ENCODE peak calls at places on chromosomes 4 and X, in eight cellular contexts. J is body of pancreas, P is tibial nerve, R is IMR-90, O is testis, T is heart left ventricle, X is esophagus muscularis mucosa, I is endothelial cell of umbilical vein. E is an unnamed sample.

GRCh38 chrX:153968754-153969124 is 2.9 kb downstream of the HCFC1 start:
- DNase-seq in J (no peak), P (no peak), R (no peak), O (no peak), T (no peak), X (no peak), I (no peak), E (no peak)

GRCh38 chrX:102155806-102156179 is at the start of gene BEX5:
- DNase-seq in J (peak), P (no peak), R (no peak), O (peak), T (peak), X (no peak), I (peak), E (peak)

GRCh38 chrX:129876734-129877395 is 29.1 kb upstream of the UTP14A start:
- DNase-seq in J (no peak), P (no peak), R (peak), O (no peak), T (no peak), X (no peak), I (peak), E (no peak)

GRCh38 chr4:144591401-144591800 is 54.6 kb upstream of the HHIP start:
- DNase-seq in J (no peak), P (no peak), R (peak), O (no peak), T (peak), X (no peak), I (peak), E (no peak)

GRCh38 chrX:13937370-13938052 is 92.2 kb downstream of the GEMIN8 start:
- DNase-seq in J (no peak), P (no peak), R (peak), O (no peak), T (no peak), X (no peak), I (no peak), E (no peak)

GRCh38 chr4:74109116-74109791 is 10.3 kb upstream of the CXCL2 start:
- DNase-seq in J (peak), P (peak), R (peak), O (no peak), T (peak), X (no peak), I (peak), E (peak)

GRCh38 chr4:24910504-24910903 is 2.3 kb downstream of the CCDC149 start:
- DNase-seq in J (no peak), P (no peak), R (peak), O (no peak), T (no peak), X (no peak), I (no peak), E (no peak)

GRCh38 chr4:187128226-187128625 is 404.6 kb upstream of the FAT1 start:
- DNase-seq in J (no peak), P (no peak), R (peak), O (no peak), T (no peak), X (no peak), I (no peak), E (no peak)

GRCh38 chr4:139509727-139510410 is 46.1 kb downstream of the SETD7 start:
- DNase-seq in J (peak), P (no peak), R (no peak), O (peak), T (peak), X (peak), I (peak), E (no peak)

GRCh38 chr4:143225167-143225566 is 40.5 kb downstream of the USP38 start:
- DNase-seq in J (no peak), P (no peak), R (no peak), O (no peak), T (no peak), X (no peak), I (no peak), E (no peak)

GRCh38 chr4:33493231-33493630 is 2751.1 kb downstream of the ARAP2 start:
- DNase-seq in J (no peak), P (no peak), R (no peak), O (no peak), T (no peak), X (no peak), I (no peak), E (no peak)

GRCh38 chrX:22699591-22700091 is 300.1 kb upstream of the DDX53 start:
- DNase-seq in J (no peak), P (peak), R (peak), O (peak), T (no peak), X (no peak), I (peak), E (no peak)

GRCh38 chr4:2794707-2795557 is 2.0 kb downstream of the SH3BP2 start:
- DNase-seq in J (peak), P (peak), R (peak), O (peak), T (peak), X (no peak), I (peak), E (peak)

GRCh38 chr4:42655921-42656735 is 777 bp downstream of the ATP8A1 start:
- DNase-seq in J (peak), P (peak), R (no peak), O (peak), T (peak), X (no peak), I (peak), E (peak)

GRCh38 chr4:138977525-138977924 is 38.1 kb upstream of the NOCT start:
- DNase-seq in J (no peak), P (no peak), R (no peak), O (no peak), T (no peak), X (no peak), I (peak), E (no peak)

GRCh38 chrX:37998586-37999267 is 7.6 kb upstream of the SYTL5 start:
- DNase-seq in J (no peak), P (no peak), R (peak), O (no peak), T (no peak), X (no peak), I (peak), E (no peak)

GRCh38 chr4:74374128-74374527 is 9.2 kb downstream of the EREG start:
- DNase-seq in J (no peak), P (no peak), R (no peak), O (no peak), T (no peak), X (no peak), I (no peak), E (no peak)

GRCh38 chrX:97026406-97026805 is 142.7 kb downstream of the RPA4 start:
- DNase-seq in J (no peak), P (no peak), R (peak), O (no peak), T (no peak), X (no peak), I (peak), E (no peak)

GRCh38 chr4:2930821-2931764 is 32.1 kb downstream of the NOP14 start:
- DNase-seq in J (peak), P (no peak), R (no peak), O (no peak), T (no peak), X (no peak), I (no peak), E (no peak)

GRCh38 chr4:99759346-99759984 is 57.2 kb upstream of the DAPP1 start:
- DNase-seq in J (no peak), P (no peak), R (no peak), O (no peak), T (no peak), X (no peak), I (no peak), E (no peak)

GRCh38 chr4:110197421-110198398 is 705 bp downstream of the ELOVL6 start:
- DNase-seq in J (peak), P (peak), R (peak), O (peak), T (no peak), X (no peak), I (peak), E (peak)

GRCh38 chr4:7451800-7452199 is 17.1 kb upstream of the PSAPL1 start:
- DNase-seq in J (no peak), P (no peak), R (no peak), O (no peak), T (no peak), X (no peak), I (no peak), E (no peak)

GRCh38 chr4:38180456-38180855 is 220.3 kb downstream of the PTTG2 start:
- DNase-seq in J (no peak), P (no peak), R (peak), O (no peak), T (no peak), X (no peak), I (peak), E (no peak)

GRCh38 chrX:15546745-15547144 is 46.1 kb downstream of the BMX start:
- DNase-seq in J (no peak), P (no peak), R (no peak), O (no peak), T (no peak), X (no peak), I (no peak), E (no peak)

GRCh38 chrX:104172121-104172520 is 5.9 kb downstream of the FAM199X start:
- DNase-seq in J (no peak), P (no peak), R (no peak), O (no peak), T (no peak), X (no peak), I (no peak), E (no peak)

GRCh38 chrX:49191033-49191871 is 5.1 kb upstream of the PRICKLE3 start:
- DNase-seq in J (peak), P (peak), R (peak), O (peak), T (peak), X (peak), I (peak), E (peak)

GRCh38 chr4:73944061-73944875 is 37.6 kb downstream of the PF4 start:
- DNase-seq in J (peak), P (no peak), R (no peak), O (peak), T (peak), X (no peak), I (peak), E (peak)

GRCh38 chr4:101346312-101346561 is 1.1 kb downstream of the PPP3CA start:
- DNase-seq in J (no peak), P (no peak), R (no peak), O (peak), T (no peak), X (no peak), I (no peak), E (no peak)

GRCh38 chr4:88189418-88189738 is 30.9 kb upstream of the ABCG2 start:
- DNase-seq in J (no peak), P (no peak), R (no peak), O (no peak), T (no peak), X (no peak), I (no peak), E (no peak)

GRCh38 chr4:189974056-189974455 is 33.4 kb downstream of the FRG1 start:
- DNase-seq in J (no peak), P (no peak), R (no peak), O (no peak), T (no peak), X (no peak), I (peak), E (no peak)

GRCh38 chr4:144627663-144628076 is 18.3 kb upstream of the HHIP start:
- DNase-seq in J (no peak), P (no peak), R (peak), O (no peak), T (no peak), X (no peak), I (peak), E (no peak)

GRCh38 chr4:48269861-48270515 is 350 bp upstream of the TEC start:
- DNase-seq in J (peak), P (peak), R (peak), O (peak), T (peak), X (peak), I (peak), E (peak)
- TF ChIP-seq POLR2A in J (peak), P (peak), R (no peak), O (no peak), T (no peak), X (no peak), I (no peak), E (no peak)

GRCh38 chrX:11108253-11108941 is 2.7 kb upstream of the HCCS start:
- DNase-seq in J (no peak), P (no peak), R (no peak), O (no peak), T (no peak), X (no peak), I (no peak), E (no peak)

GRCh38 chrX:11113731-11114130 is 2.6 kb downstream of the HCCS start:
- DNase-seq in J (no peak), P (no peak), R (peak), O (no peak), T (no peak), X (no peak), I (peak), E (peak)

GRCh38 chrX:11111947-11112346 is 815 bp downstream of the HCCS start:
- DNase-seq in J (no peak), P (no peak), R (no peak), O (no peak), T (no peak), X (no peak), I (no peak), E (no peak)

GRCh38 chrX:11109968-11110367 is 1.2 kb upstream of the HCCS start:
- DNase-seq in J (no peak), P (no peak), R (no peak), O (no peak), T (no peak), X (no peak), I (no peak), E (no peak)

GRCh38 chrX:11111038-11111851 is at the start of gene HCCS:
- DNase-seq in J (peak), P (peak), R (peak), O (peak), T (peak), X (peak), I (peak), E (peak)
- H3K4me3 ChIP-seq in J (peak), P (peak), R (peak), O (peak), T (peak), X (peak), I (peak), E (peak)

DNA sequence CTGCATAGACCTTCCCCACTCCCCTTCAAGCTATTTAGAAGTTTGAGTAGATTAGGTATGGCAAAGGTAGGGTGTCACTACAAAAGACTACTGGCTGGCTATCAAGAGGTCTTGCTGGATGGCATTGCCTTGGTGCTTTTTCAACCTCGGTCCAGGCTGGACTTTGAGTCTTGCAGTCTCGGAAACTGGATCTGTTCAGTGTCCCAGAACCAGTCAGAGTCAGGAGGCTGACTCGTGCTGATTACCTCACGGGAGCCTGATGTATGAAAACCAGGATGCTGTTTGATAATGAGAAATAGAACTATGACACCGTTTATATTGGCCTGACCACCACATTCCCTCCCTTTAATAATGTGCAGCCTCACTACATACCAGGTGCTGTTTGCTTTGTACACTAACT is 2.7 kb upstream of the PHKA1 start:
- DNase-seq in J (no peak), P (no peak), R (peak), O (no peak), T (no peak), X (no peak), I (no peak), E (no peak)
- TF ChIP-seq POLR2A in J (no peak), P (no peak), R (no peak), O (no peak), T (no peak), X (no peak), I (no peak), E (no peak)

DNA sequence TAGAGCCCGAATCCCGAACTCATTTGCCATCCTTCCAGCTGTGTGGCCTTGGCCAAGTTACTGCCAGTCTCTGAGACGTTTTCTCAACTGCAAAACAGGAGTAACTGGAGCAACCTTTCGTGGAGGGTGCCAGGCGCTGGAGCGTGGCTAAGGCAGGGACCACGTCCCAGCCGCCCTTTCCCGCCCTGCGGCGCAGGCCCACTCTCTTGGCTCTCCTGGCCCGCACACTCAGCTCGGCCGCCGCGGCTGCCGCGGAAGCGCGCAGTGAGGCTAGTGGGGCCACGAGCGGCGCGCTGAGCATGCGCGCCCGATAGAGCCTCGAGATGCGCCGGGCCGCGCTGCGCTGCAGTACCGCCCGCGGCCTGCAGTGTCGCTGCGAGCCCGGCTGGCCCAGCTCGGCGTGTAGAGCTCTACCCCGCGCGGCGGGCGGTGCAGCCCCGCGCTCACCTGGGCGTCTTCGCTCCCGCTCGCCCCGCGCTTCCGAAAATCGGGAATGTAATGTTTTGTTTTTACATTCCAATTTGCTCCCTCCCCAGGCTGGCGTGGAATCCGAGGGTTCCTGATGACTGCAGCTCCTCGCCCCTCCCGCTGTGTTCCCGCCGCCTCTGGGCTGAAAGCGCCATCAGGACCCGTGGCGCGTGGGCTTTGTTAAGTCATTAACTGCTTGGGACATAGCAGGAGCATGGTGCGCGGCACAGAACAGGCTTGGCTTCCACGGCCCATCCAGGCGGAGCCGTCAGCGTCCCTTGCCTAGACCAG is 4.0 kb upstream of the ZNF518B start:
- DNase-seq in J (peak), P (peak), R (peak), O (peak), T (peak), X (no peak), I (peak), E (peak)
- H3K4me3 ChIP-seq in J (no peak), P (peak), R (peak), O (peak), T (peak), X (peak), I (peak), E (peak)

GRCh38 chr4:10097906-10098769 is 18.5 kb downstream of the WDR1 start:
- DNase-seq in J (no peak), P (no peak), R (no peak), O (no peak), T (no peak), X (no peak), I (no peak), E (no peak)
- TF ChIP-seq POLR2A in J (no peak), P (no peak), R (no peak), O (no peak), T (no peak), X (no peak), I (no peak), E (no peak)

GRCh38 chr4:78777556-78777900 is 1.4 kb downstream of the BMP2K start:
- DNase-seq in J (no peak), P (no peak), R (no peak), O (no peak), T (no peak), X (no peak), I (no peak), E (no peak)
- H3K4me3 ChIP-seq in J (peak), P (peak), R (peak), O (peak), T (peak), X (peak), I (peak), E (no peak)

E was measured in adrenal gland.